ENCODE peak calls at places on chromosomes 3 and 15, in five cellular contexts. One of them, this sample, is unnamed.

GRCh38 chr3:177787279-177788041 is 590.2 kb upstream of the TBL1XR1 start:
- DNase-seq in GDM1: no peak
- DNase-seq in DMS153: no peak
- DNase-seq in heart left ventricle: no peak
- DNase-seq in body of pancreas: no peak
- DNase-seq in this sample: no peak

GRCh38 chr15:91537868-91538267 is 315.6 kb upstream of the SLCO3A1 start:
- DNase-seq in GDM1: no peak
- DNase-seq in DMS153: peak
- DNase-seq in heart left ventricle: no peak
- DNase-seq in body of pancreas: no peak
- DNase-seq in this sample: no peak

GRCh38 chr3:182308328-182308727 is 485.0 kb upstream of the ATP11B start:
- DNase-seq in GDM1: no peak
- DNase-seq in DMS153: no peak
- DNase-seq in heart left ventricle: no peak
- DNase-seq in body of pancreas: no peak
- DNase-seq in this sample: no peak

GRCh38 chr3:129016725-129017530 is 15.8 kb downstream of the EFCC1 start:
- DNase-seq in GDM1: no peak
- DNase-seq in DMS153: no peak
- DNase-seq in heart left ventricle: peak
- DNase-seq in body of pancreas: no peak
- DNase-seq in this sample: no peak

GRCh38 chr3:151169700-151170224 is 33.3 kb downstream of the GPR171 start:
- DNase-seq in GDM1: peak
- DNase-seq in DMS153: no peak
- DNase-seq in heart left ventricle: peak
- DNase-seq in body of pancreas: no peak
- DNase-seq in this sample: peak

GRCh38 chr15:72203507-72203837 is 5.9 kb upstream of the GRAMD2A start:
- DNase-seq in GDM1: no peak
- DNase-seq in DMS153: peak
- DNase-seq in heart left ventricle: peak
- DNase-seq in body of pancreas: no peak
- DNase-seq in this sample: no peak

GRCh38 chr15:39511915-39512260 is 69.0 kb upstream of the THBS1 start:
- DNase-seq in GDM1: no peak
- DNase-seq in DMS153: no peak
- DNase-seq in heart left ventricle: peak
- DNase-seq in body of pancreas: no peak
- DNase-seq in this sample: no peak

GRCh38 chr3:98577178-98577895 is 16.1 kb downstream of the CPOX start:
- DNase-seq in GDM1: no peak
- DNase-seq in DMS153: no peak
- DNase-seq in heart left ventricle: no peak
- DNase-seq in body of pancreas: no peak
- DNase-seq in this sample: no peak

GRCh38 chr3:165770781-165771180 is 66.4 kb downstream of the BCHE start:
- DNase-seq in GDM1: no peak
- DNase-seq in DMS153: no peak
- DNase-seq in heart left ventricle: no peak
- DNase-seq in body of pancreas: no peak
- DNase-seq in this sample: no peak

GRCh38 chr15:66740802-66741201 is 38.8 kb downstream of the SMAD6 start:
- DNase-seq in GDM1: no peak
- DNase-seq in DMS153: no peak
- DNase-seq in heart left ventricle: no peak
- DNase-seq in body of pancreas: no peak
- DNase-seq in this sample: peak

GRCh38 chr3:150348500-150348899 is 59.6 kb upstream of the TSC22D2 start:
- DNase-seq in GDM1: no peak
- DNase-seq in DMS153: no peak
- DNase-seq in heart left ventricle: no peak
- DNase-seq in body of pancreas: no peak
- DNase-seq in this sample: no peak

GRCh38 chr3:51942603-51943450 is 664 bp downstream of the PARP3 start:
- DNase-seq in GDM1: no peak
- DNase-seq in DMS153: no peak
- DNase-seq in heart left ventricle: peak
- DNase-seq in body of pancreas: peak
- DNase-seq in this sample: peak